ENCODE peak calls at places on chromosome 9, in seven cellular contexts. E, K, H, V, J, S and I are unnamed samples.
A peak's percentile ranks its signal among the peaks of the same experiment; 100 is the strongest.

GRCh38 chr9:131530930-131531832 is at the start of gene UCK1:
- DNase-seq in J (peak; percentile 62), V (peak; percentile 43), S (peak; percentile 85), K (peak; percentile 42), E (peak; percentile 72), H (peak; percentile 83), I (peak; percentile 81)

GRCh38 chr9:9791621-9792020 is 821.2 kb downstream of the PTPRD start:
- DNase-seq in E (no peak), V (no peak), S (no peak), H (peak; percentile 11), J (no peak), K (no peak), I (no peak)

GRCh38 chr9:119451426-119451825 is 82.2 kb upstream of the BRINP1 start:
- DNase-seq in E (no peak), S (no peak), H (no peak), J (no peak), K (no peak), V (no peak), I (no peak)

GRCh38 chr9:78272307-78272706 is 24.6 kb upstream of the PSAT1 start:
- DNase-seq in E (no peak), H (no peak), S (no peak), V (no peak), K (no peak), J (no peak), I (no peak)

GRCh38 chr9:120579139-120579749 is 723 bp downstream of the CDK5RAP2 start:
- DNase-seq in V (no peak), J (no peak), E (no peak), H (peak; percentile 9), K (no peak), S (no peak), I (no peak)

GRCh38 chr9:88949425-88949824 is 41.8 kb upstream of the S1PR3 start:
- DNase-seq in V (no peak), S (no peak), E (peak; percentile 69), J (peak; percentile 52), H (peak; percentile 26), K (no peak), I (peak; percentile 57)

GRCh38 chr9:37197158-37198033 is 77.0 kb downstream of the ZCCHC7 start:
- DNase-seq in E (no peak), H (no peak), S (peak; percentile 54), K (no peak), J (peak; percentile 77), V (no peak), I (no peak)

GRCh38 chr9:38141751-38142150 is 72.7 kb upstream of the SHB start:
- DNase-seq in E (no peak), J (peak; percentile 83), V (no peak), K (no peak), S (no peak), H (peak; percentile 21), I (no peak)

GRCh38 chr9:128164332-128164885 is 4.3 kb downstream of the BBLN start:
- DNase-seq in H (no peak), E (no peak), S (no peak), J (peak; percentile 39), V (no peak), K (no peak), I (no peak)

GRCh38 chr9:134174073-134174449 is 9.7 kb upstream of the RNU6ATAC start:
- DNase-seq in H (no peak), J (no peak), E (no peak), K (no peak), S (peak; percentile 71), V (no peak), I (no peak)

GRCh38 chr9:37036237-37037136 is 2.4 kb upstream of the PAX5 start:
- DNase-seq in V (no peak), J (peak; percentile 12), H (no peak), K (peak; percentile 18), E (no peak), S (peak; percentile 84), I (peak; percentile 51)

GRCh38 chr9:84170521-84171141 is 169.9 kb downstream of the SLC28A3 start:
- DNase-seq in E (peak; percentile 59), V (peak; percentile 22), H (peak; percentile 37), J (peak; percentile 98), K (peak; percentile 48), S (peak; percentile 71), I (peak; percentile 85)

DNA sequence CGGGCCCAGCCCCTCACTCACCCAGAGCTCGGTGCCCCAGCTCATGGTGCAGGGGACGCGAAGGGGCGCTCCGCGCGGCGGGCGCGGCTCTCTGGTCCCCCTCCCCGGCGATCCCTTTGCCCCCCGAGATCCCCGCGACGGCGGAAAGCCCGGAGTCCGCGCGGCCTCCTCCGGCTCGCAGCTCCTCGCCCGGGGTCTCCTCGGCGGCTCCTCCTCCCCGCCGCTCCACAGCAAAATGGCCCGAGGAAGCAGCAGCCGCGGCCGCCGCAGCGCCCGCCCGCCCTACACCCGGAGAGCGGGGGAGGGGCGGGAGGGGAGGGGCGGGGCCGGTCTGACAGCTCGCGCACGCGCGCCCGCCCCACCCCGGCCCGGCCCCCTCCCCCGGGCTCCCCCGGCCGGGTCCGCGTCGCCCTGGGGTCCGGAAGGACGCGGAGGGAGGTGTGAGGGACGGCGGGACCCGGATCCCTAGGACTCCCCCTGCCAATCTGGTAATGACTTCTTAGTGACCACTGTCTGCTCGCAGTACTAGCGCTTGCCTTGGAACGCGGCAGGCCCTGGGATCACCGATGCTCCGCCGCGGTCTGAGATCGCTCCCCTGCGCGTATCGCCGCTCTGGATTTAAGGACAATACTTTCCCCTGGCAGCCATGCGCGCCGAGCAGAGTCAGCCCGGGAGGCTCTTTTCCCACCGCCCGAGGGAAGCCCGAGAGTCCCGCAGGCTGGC is at the start of gene FNBP1:
- DNase-seq in V (peak; percentile 67), J (peak; percentile 75), H (peak; percentile 74), K (peak; percentile 70), E (peak; percentile 83), S (peak; percentile 91), I (peak; percentile 81)
- TF ChIP-seq POLR2A in V (no peak), J (peak; percentile 65), H (peak; percentile 52), K (peak; percentile 86), E (peak; percentile 91), S (peak; percentile 64), I (peak; percentile 75)

GRCh38 chr9:6109571-6109970 is 94.1 kb upstream of the RANBP6 start:
- DNase-seq in E (no peak), K (no peak), V (no peak), H (no peak), S (no peak), J (peak; percentile 47), I (no peak)

GRCh38 chr9:6114424-6114823 is 99.0 kb upstream of the RANBP6 start:
- DNase-seq in H (no peak), S (no peak), V (no peak), J (no peak), K (no peak), E (no peak), I (no peak)

GRCh38 chr9:6113312-6113711 is 97.9 kb upstream of the RANBP6 start:
- DNase-seq in J (no peak), V (no peak), S (no peak), H (no peak), E (no peak), K (no peak), I (no peak)

GRCh38 chr9:6109986-6110385 is 94.6 kb upstream of the RANBP6 start:
- DNase-seq in K (no peak), S (no peak), J (peak; percentile 18), H (no peak), V (no peak), E (no peak), I (no peak)

DNA sequence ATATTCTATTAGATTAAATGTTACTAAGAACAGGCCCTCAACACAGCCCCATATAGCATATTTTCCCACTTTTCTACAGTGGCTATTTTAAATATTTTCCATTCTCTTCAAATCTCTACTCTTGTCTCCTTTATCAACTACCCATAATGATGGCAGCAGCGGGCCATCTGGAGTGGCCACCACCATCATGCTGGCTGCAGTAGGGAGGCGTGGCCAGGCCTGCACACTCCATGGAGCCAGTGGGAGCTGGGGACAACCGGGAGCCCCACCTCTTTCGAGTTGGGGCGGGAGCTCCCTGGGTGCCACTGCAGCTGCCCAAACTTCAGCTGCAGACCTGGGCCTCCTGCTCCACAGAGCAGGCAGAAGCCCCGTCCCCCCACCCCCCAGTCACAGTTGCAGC is 98.4 kb upstream of the RANBP6 start:
- DNase-seq in J (no peak), K (no peak), V (no peak), S (no peak), H (no peak), E (no peak), I (no peak)
- TF ChIP-seq POLR2A in J (no peak), K (no peak), V (no peak), S (no peak), H (no peak), E (no peak), I (no peak)

DNA sequence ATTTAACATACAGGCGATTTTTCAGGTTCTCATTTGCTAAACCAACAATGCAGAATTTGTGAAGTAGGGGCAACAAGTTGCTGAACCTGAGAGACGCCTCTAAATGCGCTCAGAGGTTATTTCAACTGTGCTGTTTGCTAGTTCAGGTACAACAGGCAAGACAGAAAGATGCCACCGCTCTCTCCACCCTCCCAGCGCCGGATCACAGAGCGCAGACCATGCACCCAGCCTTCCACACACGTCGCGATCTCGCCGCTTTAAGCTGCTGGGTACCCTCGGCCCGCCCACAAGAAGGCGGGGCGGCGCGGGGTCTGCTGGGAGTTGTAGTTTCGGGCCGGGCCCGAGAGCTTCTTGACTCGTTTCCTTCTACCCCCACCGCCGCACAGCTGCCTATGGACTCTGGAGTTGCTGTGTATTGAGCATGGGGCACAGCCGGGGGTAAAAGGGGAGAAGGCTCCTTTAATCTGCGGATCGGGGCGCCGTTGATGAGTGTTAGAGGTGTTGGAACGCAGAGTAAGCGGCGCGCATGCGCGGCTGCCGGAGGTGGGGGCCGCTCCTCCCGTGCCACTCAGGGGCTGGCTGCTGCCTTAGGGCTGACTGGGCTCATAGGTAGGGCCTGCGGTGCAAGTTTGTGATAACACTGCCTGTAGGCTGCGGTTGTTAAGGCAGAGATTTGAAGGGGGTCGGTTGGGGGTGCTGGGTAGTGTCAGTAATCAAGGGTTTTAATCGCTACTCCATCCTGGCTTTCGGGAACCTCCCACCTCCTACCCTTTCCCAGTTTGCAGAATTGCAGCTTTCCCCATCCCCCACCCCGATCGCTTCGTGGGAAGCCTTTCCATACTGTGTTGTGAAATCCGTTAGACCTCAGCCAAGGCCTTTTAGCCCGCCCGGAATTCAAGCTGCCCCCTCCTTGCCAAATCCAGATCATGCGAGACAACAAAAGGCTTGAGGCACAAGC is 40.3 kb upstream of the ABCA1 start:
- DNase-seq in V (peak; percentile 85), E (peak; percentile 91), J (peak; percentile 90), K (peak; percentile 91), S (peak; percentile 95), H (peak; percentile 86), I (peak; percentile 88)
- TF ChIP-seq POLR2A in V (no peak), E (peak; percentile 18), J (no peak), K (no peak), S (no peak), H (peak; percentile 89), I (peak; percentile 16)

GRCh38 chr9:73805853-73806458 is 654.3 kb downstream of the ANXA1 start:
- DNase-seq in S (no peak), H (no peak), K (no peak), E (no peak), J (no peak), V (no peak), I (no peak)

GRCh38 chr9:73806876-73807275 is 655.2 kb downstream of the ANXA1 start:
- DNase-seq in S (no peak), E (no peak), J (no peak), K (no peak), V (no peak), H (no peak), I (no peak)

GRCh38 chr9:73810585-73811215 is 659.0 kb downstream of the ANXA1 start:
- DNase-seq in E (no peak), S (no peak), V (no peak), H (no peak), K (no peak), J (no peak), I (no peak)

GRCh38 chr9:73807956-73808355 is 656.3 kb downstream of the ANXA1 start:
- DNase-seq in H (no peak), S (no peak), K (no peak), E (no peak), V (no peak), J (no peak), I (no peak)

GRCh38 chr9:73805111-73805510 is 653.4 kb downstream of the ANXA1 start:
- DNase-seq in H (no peak), S (no peak), V (no peak), J (no peak), K (no peak), E (no peak), I (no peak)
- TF ChIP-seq POLR2A in H (no peak), S (no peak), V (no peak), J (no peak), K (no peak), E (no peak), I (no peak)